ENCODE peak calls at places on chromosomes 4 and X, in five cellular contexts. F is thyroid gland, E is tibial artery, O is pancreas, H is adipocyte. D is an unnamed sample. For H3K36me3 and H3K27me3, the result is how much of the 10 kb centered on the place peaks cover.

GRCh38 chr4:122764071-122764807 is 31.7 kb downstream of the BBS12 start:
- DNase-seq in F (no peak), E (no peak), O (no peak), H (peak), D (no peak)

GRCh38 chr4:36854554-36854953 is 390.0 kb upstream of the NWD2 start:
- DNase-seq in F (no peak), E (no peak), O (no peak), H (no peak), D (no peak)

GRCh38 chr4:113575391-113575790 is 186.1 kb downstream of the CAMK2D start:
- DNase-seq in F (peak), E (no peak), O (no peak), H (peak), D (no peak)

GRCh38 chr4:168859888-168860694 is 150.0 kb downstream of the CBR4 start:
- DNase-seq in F (peak), E (no peak), O (no peak), H (no peak), D (no peak)

GRCh38 chr4:183765121-183765990 is 106.3 kb downstream of the TRAPPC11 start:
- DNase-seq in F (peak), E (no peak), O (no peak), H (peak), D (peak)

GRCh38 chrX:31589503-31589902 is 517.7 kb upstream of the FTHL17 start:
- DNase-seq in F (no peak), E (no peak), O (no peak), H (no peak), D (no peak)

GRCh38 chr4:149296503-149296902 is 519.1 kb downstream of the IQCM start:
- DNase-seq in F (peak), E (no peak), O (no peak), H (no peak), D (no peak)

GRCh38 chr4:188993871-188994270 is 854.6 kb downstream of the TRIML1 start:
- DNase-seq in F (no peak), E (no peak), O (no peak), H (no peak), D (no peak)

GRCh38 chr4:130214268-130214667 is 1118.3 kb downstream of the C4orf33 start:
- DNase-seq in F (no peak), E (no peak), O (no peak), H (no peak), D (no peak)

GRCh38 chr4:26441110-26441509 is 49.2 kb downstream of the CCKAR start:
- DNase-seq in F (peak), E (no peak), O (no peak), H (peak), D (no peak)

GRCh38 chr4:56986192-56986591 is 7.5 kb downstream of the POLR2B start:
- DNase-seq in F (no peak), E (no peak), O (no peak), H (peak), D (no peak)

GRCh38 chr4:56977321-56978012 is at the start of gene NOA1:
- DNase-seq in F (peak), E (peak), O (peak), H (peak), D (peak)

GRCh38 chr4:56979674-56980073 is 978 bp downstream of the POLR2B start:
- DNase-seq in F (peak), E (no peak), O (no peak), H (peak), D (no peak)

GRCh38 chr4:56978750-56979303 is at the start of gene POLR2B:
- DNase-seq in F (peak), E (peak), O (peak), H (peak), D (peak)

GRCh38 chr4:56981795-56982201 is 3.1 kb downstream of the POLR2B start:
- DNase-seq in F (no peak), E (no peak), O (no peak), H (peak), D (no peak)
- H3K4me3 ChIP-seq in F (no peak), E (no peak), O (no peak), H (peak), D (no peak)

GRCh38 chr4:87366763-87367162 is 24.2 kb downstream of the HSD17B11 start:
- DNase-seq in F (no peak), E (no peak), O (no peak), H (no peak), D (no peak)
- H3K36me3 ChIP-seq in F (under half), E (under half), O (under half), H (under half), D (under half)

GRCh38 chrX:47239898-47240545 is 7.2 kb downstream of the USP11 start:
- DNase-seq in F (no peak), E (no peak), O (no peak), H (no peak), D (no peak)
- H3K27me3 ChIP-seq in F (under half), E (under half), O (under half), H (under half), D (under half)

GRCh38 chr4:2837110-2837903 is 6.3 kb upstream of the ADD1 start:
- DNase-seq in F (no peak), E (no peak), O (no peak), H (no peak), D (peak)
- H3K4me3 ChIP-seq in F (no peak), E (no peak), O (no peak), H (peak), D (no peak)

GRCh38 chr4:98950925-98951324 is 22.0 kb upstream of the EIF4E start:
- DNase-seq in F (no peak), E (no peak), O (no peak), H (no peak), D (no peak)
- H3K36me3 ChIP-seq in F (under half), E (under half), O (under half), H (under half), D (under half)

GRCh38 chr4:4851081-4851480 is 8.4 kb upstream of the MSX1 start:
- DNase-seq in F (no peak), E (no peak), O (no peak), H (no peak), D (no peak)
- H3K27me3 ChIP-seq in F (under half), E (under half), O (under half), H (under half), D (half or more)

GRCh38 chr4:67883902-67884301 is at the start of gene TMPRSS11D:
- DNase-seq in F (no peak), E (no peak), O (no peak), H (no peak), D (no peak)

GRCh38 chr4:67883463-67883862 is 339 bp downstream of the TMPRSS11D start:
- DNase-seq in F (no peak), E (no peak), O (no peak), H (no peak), D (no peak)

GRCh38 chr4:67881226-67881625 is 2.6 kb downstream of the TMPRSS11D start:
- DNase-seq in F (no peak), E (no peak), O (no peak), H (no peak), D (no peak)

GRCh38 chr4:67886281-67886680 is 2.5 kb upstream of the TMPRSS11D start:
- DNase-seq in F (no peak), E (no peak), O (no peak), H (peak), D (no peak)

DNA sequence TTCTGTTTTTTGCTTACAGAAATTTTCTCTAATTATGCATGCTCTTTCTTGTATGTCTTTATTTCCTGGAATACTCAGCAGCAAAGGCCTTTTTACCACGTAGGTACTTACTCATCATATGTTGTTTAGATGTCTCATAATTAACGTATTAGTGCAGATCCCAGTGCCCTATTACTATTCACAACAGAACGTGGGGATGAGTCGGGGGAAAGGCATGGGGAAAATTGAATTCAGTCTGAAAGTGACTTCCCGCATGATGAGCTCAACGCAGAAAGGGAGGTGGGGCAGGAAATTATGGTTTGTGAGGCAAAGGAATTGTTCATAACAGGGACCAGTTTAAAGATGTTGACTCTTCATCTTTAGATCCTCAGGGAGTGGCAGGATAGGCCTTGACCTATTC is 1.9 kb upstream of the TMPRSS11D start:
- DNase-seq in F (no peak), E (no peak), O (no peak), H (peak), D (no peak)
- H3K4me3 ChIP-seq in F (no peak), E (no peak), O (no peak), H (no peak), D (no peak)

GRCh38 chr4:732911-733630 is 27.4 kb downstream of the PCGF3 start:
- DNase-seq in F (no peak), E (no peak), O (no peak), H (no peak), D (no peak)
- H3K36me3 ChIP-seq in F (half or more), E (half or more), O (under half), H (half or more), D (under half)